ENCODE peak calls at places on chromosomes 6 and 20, in four cellular contexts. D is putamen, V is NAMALWA, H is GM12865. C is an unnamed sample.

GRCh38 chr20:39083781-39084180 is 121.6 kb downstream of the DHX35 start:
- DNase-seq in D (no peak), V (no peak), H (no peak), C (no peak)

GRCh38 chr6:13304580-13305255 is 23.6 kb downstream of the TBC1D7 start:
- DNase-seq in D (peak; percentile 61), H (peak; percentile 76), V (peak; percentile 77), C (peak; percentile 33)

GRCh38 chr20:52493177-52493711 is 301.7 kb upstream of the ZFP64 start:
- DNase-seq in D (no peak), V (no peak), H (no peak), C (no peak)

GRCh38 chr20:6178537-6178936 is 55.7 kb upstream of the FERMT1 start:
- DNase-seq in D (no peak), H (no peak), V (peak; percentile 43), C (peak; percentile 30)

GRCh38 chr20:44651507-44652373 is at the start of gene ADA:
- DNase-seq in V (peak; percentile 55), H (peak; percentile 71), D (peak; percentile 70), C (peak; percentile 14)

GRCh38 chr6:166417285-166417691 is 34.5 kb upstream of the MPC1 start:
- DNase-seq in V (no peak), D (no peak), H (peak; percentile 64), C (no peak)

GRCh38 chr6:131042664-131043063 is 20.4 kb downstream of the EPB41L2 start:
- DNase-seq in H (no peak), V (no peak), D (no peak), C (no peak)

GRCh38 chr6:37489697-37490336 is 9.9 kb downstream of the CCDC167 start:
- DNase-seq in V (peak; percentile 44), H (peak; percentile 47), D (no peak), C (no peak)

GRCh38 chr6:107244082-107244741 is 128.9 kb upstream of the BEND3 start:
- DNase-seq in V (peak; percentile 13), D (no peak), H (peak; percentile 4), C (no peak)

GRCh38 chr6:49515485-49516146 is 15.9 kb downstream of the GLYATL3 start:
- DNase-seq in D (no peak), V (no peak), H (no peak), C (no peak)

GRCh38 chr6:30615958-30616810 is 859 bp downstream of the PPP1R10 start:
- DNase-seq in H (peak; percentile 64), D (no peak), V (peak; percentile 84), C (peak; percentile 47)

GRCh38 chr20:37839432-37839827 is 63.5 kb upstream of the VSTM2L start:
- DNase-seq in D (no peak), H (no peak), V (no peak), C (no peak)

GRCh38 chr6:89079611-89080213 is 839 bp upstream of the PNRC1 start:
- DNase-seq in D (peak; percentile 77), H (peak; percentile 74), V (peak; percentile 79), C (peak; percentile 39)

GRCh38 chr20:20076297-20077065 is 24.1 kb downstream of the CFAP61 start:
- DNase-seq in D (peak; percentile 90), V (no peak), H (no peak), C (peak; percentile 97)

GRCh38 chr6:169847773-169848380 is 96.5 kb downstream of the ERMARD start:
- DNase-seq in D (no peak), H (no peak), V (no peak), C (no peak)

GRCh38 chr6:121451250-121451649 is 15.8 kb downstream of the GJA1 start:
- DNase-seq in V (no peak), D (no peak), H (no peak), C (no peak)

GRCh38 chr6:147054158-147054557 is 150.1 kb upstream of the STXBP5 start:
- DNase-seq in D (no peak), V (no peak), H (no peak), C (no peak)

GRCh38 chr6:17381429-17382147 is 11.8 kb upstream of the CAP2 start:
- DNase-seq in D (peak; percentile 3), H (no peak), V (no peak), C (peak; percentile 4)

C was measured in MV-4-11.